ENCODE peak calls at places on chromosomes 7 and 10, in seven cellular contexts. One of them, this sample, is unnamed.
A peak's percentile ranks its signal among the peaks of the same experiment; 100 is the strongest.

GRCh38 chr10:45404087-45404769 is 30.2 kb downstream of the ALOX5 start:
- DNase-seq in activated T-cell treated with anti-CD3 and anti-CD28 coated beads for 1 hour: no peak
- DNase-seq in stimulated activated CD8-positive, alpha-beta memory T cell treated with anti-CD3 and anti-CD28 coated beads, Interleukin-15, amount 100 ng/mL, for 24 hours: no peak
- DNase-seq in activated CD4-positive, alpha-beta T cell treated with anti-CD3 and anti-CD28 coated beads for 36 hours: no peak
- DNase-seq in pulmonary artery endothelial cell: no peak
- DNase-seq in Caco-2: no peak
- DNase-seq in GM04504: no peak
- DNase-seq in this sample: no peak

GRCh38 chr7:140698477-140698876 is 2.0 kb downstream of the NDUFB2 start:
- DNase-seq in activated T-cell treated with anti-CD3 and anti-CD28 coated beads for 1 hour: no peak
- DNase-seq in stimulated activated CD8-positive, alpha-beta memory T cell treated with anti-CD3 and anti-CD28 coated beads, Interleukin-15, amount 100 ng/mL, for 24 hours: no peak
- DNase-seq in activated CD4-positive, alpha-beta T cell treated with anti-CD3 and anti-CD28 coated beads for 36 hours: no peak
- DNase-seq in pulmonary artery endothelial cell: no peak
- DNase-seq in Caco-2: no peak
- DNase-seq in GM04504: no peak
- DNase-seq in this sample: no peak

GRCh38 chr10:126247454-126247975 is 140.8 kb downstream of the ADAM12 start:
- DNase-seq in activated T-cell treated with anti-CD3 and anti-CD28 coated beads for 1 hour: no peak
- DNase-seq in stimulated activated CD8-positive, alpha-beta memory T cell treated with anti-CD3 and anti-CD28 coated beads, Interleukin-15, amount 100 ng/mL, for 24 hours: no peak
- DNase-seq in activated CD4-positive, alpha-beta T cell treated with anti-CD3 and anti-CD28 coated beads for 36 hours: no peak
- DNase-seq in pulmonary artery endothelial cell: peak; percentile 68
- DNase-seq in Caco-2: no peak
- DNase-seq in GM04504: peak; percentile 99
- DNase-seq in this sample: peak; percentile 99

GRCh38 chr10:69800665-69801064 is 1.0 kb upstream of the COL13A1 start:
- DNase-seq in activated T-cell treated with anti-CD3 and anti-CD28 coated beads for 1 hour: no peak
- DNase-seq in stimulated activated CD8-positive, alpha-beta memory T cell treated with anti-CD3 and anti-CD28 coated beads, Interleukin-15, amount 100 ng/mL, for 24 hours: no peak
- DNase-seq in activated CD4-positive, alpha-beta T cell treated with anti-CD3 and anti-CD28 coated beads for 36 hours: no peak
- DNase-seq in pulmonary artery endothelial cell: no peak
- DNase-seq in Caco-2: no peak
- DNase-seq in GM04504: no peak
- DNase-seq in this sample: no peak

GRCh38 chr7:92680458-92680857 is 90.3 kb upstream of the FAM133B start:
- DNase-seq in activated T-cell treated with anti-CD3 and anti-CD28 coated beads for 1 hour: no peak
- DNase-seq in stimulated activated CD8-positive, alpha-beta memory T cell treated with anti-CD3 and anti-CD28 coated beads, Interleukin-15, amount 100 ng/mL, for 24 hours: no peak
- DNase-seq in activated CD4-positive, alpha-beta T cell treated with anti-CD3 and anti-CD28 coated beads for 36 hours: no peak
- DNase-seq in pulmonary artery endothelial cell: no peak
- DNase-seq in Caco-2: no peak
- DNase-seq in GM04504: no peak
- DNase-seq in this sample: no peak

GRCh38 chr10:60444494-60445064 is 54.9 kb upstream of the ANK3 start:
- DNase-seq in activated T-cell treated with anti-CD3 and anti-CD28 coated beads for 1 hour: no peak
- DNase-seq in stimulated activated CD8-positive, alpha-beta memory T cell treated with anti-CD3 and anti-CD28 coated beads, Interleukin-15, amount 100 ng/mL, for 24 hours: no peak
- DNase-seq in activated CD4-positive, alpha-beta T cell treated with anti-CD3 and anti-CD28 coated beads for 36 hours: no peak
- DNase-seq in pulmonary artery endothelial cell: no peak
- DNase-seq in Caco-2: peak; percentile 27
- DNase-seq in GM04504: no peak
- DNase-seq in this sample: no peak

GRCh38 chr10:71314028-71314693 is 4.9 kb upstream of the SLC29A3 start:
- DNase-seq in activated T-cell treated with anti-CD3 and anti-CD28 coated beads for 1 hour: peak; percentile 47
- DNase-seq in stimulated activated CD8-positive, alpha-beta memory T cell treated with anti-CD3 and anti-CD28 coated beads, Interleukin-15, amount 100 ng/mL, for 24 hours: no peak
- DNase-seq in activated CD4-positive, alpha-beta T cell treated with anti-CD3 and anti-CD28 coated beads for 36 hours: peak; percentile 71
- DNase-seq in pulmonary artery endothelial cell: no peak
- DNase-seq in Caco-2: peak; percentile 69
- DNase-seq in GM04504: no peak
- DNase-seq in this sample: no peak

GRCh38 chr7:44847509-44847919 is 373 bp downstream of the H2AZ2 start:
- DNase-seq in activated T-cell treated with anti-CD3 and anti-CD28 coated beads for 1 hour: peak; percentile 84
- DNase-seq in stimulated activated CD8-positive, alpha-beta memory T cell treated with anti-CD3 and anti-CD28 coated beads, Interleukin-15, amount 100 ng/mL, for 24 hours: no peak
- DNase-seq in activated CD4-positive, alpha-beta T cell treated with anti-CD3 and anti-CD28 coated beads for 36 hours: peak; percentile 93
- DNase-seq in pulmonary artery endothelial cell: peak; percentile 57
- DNase-seq in Caco-2: peak; percentile 92
- DNase-seq in GM04504: peak; percentile 78
- DNase-seq in this sample: peak; percentile 37

GRCh38 chr10:15725603-15726002 is 5.9 kb upstream of the ITGA8 start:
- DNase-seq in activated T-cell treated with anti-CD3 and anti-CD28 coated beads for 1 hour: no peak
- DNase-seq in stimulated activated CD8-positive, alpha-beta memory T cell treated with anti-CD3 and anti-CD28 coated beads, Interleukin-15, amount 100 ng/mL, for 24 hours: no peak
- DNase-seq in activated CD4-positive, alpha-beta T cell treated with anti-CD3 and anti-CD28 coated beads for 36 hours: no peak
- DNase-seq in pulmonary artery endothelial cell: peak; percentile 7
- DNase-seq in Caco-2: peak; percentile 54
- DNase-seq in GM04504: no peak
- DNase-seq in this sample: no peak

GRCh38 chr10:11515596-11516418 is 95.6 kb downstream of the USP6NL start:
- DNase-seq in activated T-cell treated with anti-CD3 and anti-CD28 coated beads for 1 hour: peak; percentile 11
- DNase-seq in stimulated activated CD8-positive, alpha-beta memory T cell treated with anti-CD3 and anti-CD28 coated beads, Interleukin-15, amount 100 ng/mL, for 24 hours: no peak
- DNase-seq in activated CD4-positive, alpha-beta T cell treated with anti-CD3 and anti-CD28 coated beads for 36 hours: peak; percentile 65
- DNase-seq in pulmonary artery endothelial cell: peak; percentile 26
- DNase-seq in Caco-2: peak; percentile 74
- DNase-seq in GM04504: peak; percentile 33
- DNase-seq in this sample: no peak

GRCh38 chr10:27030060-27030459 is 70.2 kb downstream of the ANKRD26 start:
- DNase-seq in activated T-cell treated with anti-CD3 and anti-CD28 coated beads for 1 hour: no peak
- DNase-seq in stimulated activated CD8-positive, alpha-beta memory T cell treated with anti-CD3 and anti-CD28 coated beads, Interleukin-15, amount 100 ng/mL, for 24 hours: no peak
- DNase-seq in activated CD4-positive, alpha-beta T cell treated with anti-CD3 and anti-CD28 coated beads for 36 hours: no peak
- DNase-seq in pulmonary artery endothelial cell: no peak
- DNase-seq in Caco-2: no peak
- DNase-seq in GM04504: no peak
- DNase-seq in this sample: no peak

GRCh38 chr7:155729847-155730246 is 82.4 kb downstream of the SHH start:
- DNase-seq in activated T-cell treated with anti-CD3 and anti-CD28 coated beads for 1 hour: no peak
- DNase-seq in stimulated activated CD8-positive, alpha-beta memory T cell treated with anti-CD3 and anti-CD28 coated beads, Interleukin-15, amount 100 ng/mL, for 24 hours: no peak
- DNase-seq in activated CD4-positive, alpha-beta T cell treated with anti-CD3 and anti-CD28 coated beads for 36 hours: no peak
- DNase-seq in pulmonary artery endothelial cell: no peak
- DNase-seq in Caco-2: no peak
- DNase-seq in GM04504: peak; percentile 1
- DNase-seq in this sample: peak; percentile 4

GRCh38 chr7:27178366-27178765 is 4.2 kb upstream of the HOXA10 start:
- DNase-seq in activated T-cell treated with anti-CD3 and anti-CD28 coated beads for 1 hour: no peak
- DNase-seq in stimulated activated CD8-positive, alpha-beta memory T cell treated with anti-CD3 and anti-CD28 coated beads, Interleukin-15, amount 100 ng/mL, for 24 hours: no peak
- DNase-seq in activated CD4-positive, alpha-beta T cell treated with anti-CD3 and anti-CD28 coated beads for 36 hours: no peak
- DNase-seq in pulmonary artery endothelial cell: no peak
- DNase-seq in Caco-2: no peak
- DNase-seq in GM04504: peak; percentile 45
- DNase-seq in this sample: no peak

GRCh38 chr7:13989138-13989943 is at the start of gene ETV1:
- DNase-seq in activated T-cell treated with anti-CD3 and anti-CD28 coated beads for 1 hour: no peak
- DNase-seq in stimulated activated CD8-positive, alpha-beta memory T cell treated with anti-CD3 and anti-CD28 coated beads, Interleukin-15, amount 100 ng/mL, for 24 hours: no peak
- DNase-seq in activated CD4-positive, alpha-beta T cell treated with anti-CD3 and anti-CD28 coated beads for 36 hours: peak; percentile 9
- DNase-seq in pulmonary artery endothelial cell: no peak
- DNase-seq in Caco-2: peak; percentile 21
- DNase-seq in GM04504: no peak
- DNase-seq in this sample: no peak

GRCh38 chr10:133159950-133160812 is at the start of gene KNDC1:
- DNase-seq in activated T-cell treated with anti-CD3 and anti-CD28 coated beads for 1 hour: no peak
- DNase-seq in stimulated activated CD8-positive, alpha-beta memory T cell treated with anti-CD3 and anti-CD28 coated beads, Interleukin-15, amount 100 ng/mL, for 24 hours: no peak
- DNase-seq in activated CD4-positive, alpha-beta T cell treated with anti-CD3 and anti-CD28 coated beads for 36 hours: no peak
- DNase-seq in pulmonary artery endothelial cell: no peak
- DNase-seq in Caco-2: peak; percentile 71
- DNase-seq in GM04504: no peak
- DNase-seq in this sample: no peak

GRCh38 chr7:3272691-3273141 is 28.3 kb upstream of the SDK1 start:
- DNase-seq in activated T-cell treated with anti-CD3 and anti-CD28 coated beads for 1 hour: no peak
- DNase-seq in stimulated activated CD8-positive, alpha-beta memory T cell treated with anti-CD3 and anti-CD28 coated beads, Interleukin-15, amount 100 ng/mL, for 24 hours: no peak
- DNase-seq in activated CD4-positive, alpha-beta T cell treated with anti-CD3 and anti-CD28 coated beads for 36 hours: no peak
- DNase-seq in pulmonary artery endothelial cell: no peak
- DNase-seq in Caco-2: no peak
- DNase-seq in GM04504: no peak
- DNase-seq in this sample: no peak

This sample was measured in BJ.